ENCODE peak calls at places on chromosomes 4 and X, in six cellular contexts. Z is mesendoderm; Y is memory B cell; J is iris pigment epithelial cell; I is activated CD4-positive, CD25-positive, alpha-beta regulatory T cell treated with anti-CD3 and anti-CD28 coated beads, Interleukin-2, amount 50 U/mL, for 72 hours; O is amniotic stem cell. R is an unnamed sample.
A peak's percentile ranks its signal among the peaks of the same experiment; 100 is the strongest.

GRCh38 chr4:47383829-47384427 is 79.6 kb downstream of the COMMD8 start:
- DNase-seq in I (no peak), Y (no peak), Z (peak; percentile 27), O (peak; percentile 50), J (peak; percentile 42), R (peak; percentile 62)

GRCh38 chr4:2222838-2223237 is 19.1 kb downstream of the HAUS3 start:
- DNase-seq in J (no peak), Z (peak; percentile 45), I (no peak), O (no peak), Y (no peak), R (no peak)

GRCh38 chrX:49079489-49080428 is at the start of gene WDR45:
- DNase-seq in O (peak; percentile 12), I (peak; percentile 66), J (peak; percentile 73), Z (peak; percentile 76), Y (peak; percentile 45), R (peak; percentile 57)

GRCh38 chr4:1767058-1767769 is 25.9 kb upstream of the FGFR3 start:
- DNase-seq in O (no peak), Z (peak; percentile 52), Y (no peak), I (no peak), J (no peak), R (peak; percentile 78)

GRCh38 chrX:97372006-97372766 is 488.5 kb downstream of the RPA4 start:
- DNase-seq in I (no peak), Z (no peak), O (no peak), Y (no peak), J (no peak), R (no peak)

GRCh38 chrX:100316987-100317386 is 93.1 kb downstream of the PCDH19 start:
- DNase-seq in Y (no peak), Z (no peak), O (no peak), I (no peak), J (no peak), R (no peak)

GRCh38 chrX:1555370-1555769 is 18.4 kb upstream of the P2RY8 start:
- DNase-seq in I (no peak), O (no peak), Y (no peak), Z (no peak), J (no peak), R (no peak)

GRCh38 chr4:68070302-68070701 is 59.4 kb downstream of the TMPRSS11F start:
- DNase-seq in O (no peak), J (no peak), I (no peak), Z (peak; percentile 96), Y (no peak), R (no peak)

GRCh38 chr4:67030636-67031035 is 514.7 kb downstream of the CENPC start:
- DNase-seq in Z (no peak), J (peak; percentile 48), I (no peak), O (no peak), Y (no peak), R (no peak)

GRCh38 chrX:40780123-40780522 is 44.8 kb upstream of the MED14 start:
- DNase-seq in Z (no peak), J (no peak), I (no peak), O (no peak), Y (no peak), R (no peak)

GRCh38 chr4:106594291-106594952 is 225.8 kb upstream of the GIMD1 start:
- DNase-seq in Z (no peak), O (no peak), J (peak; percentile 31), I (no peak), Y (no peak), R (no peak)